ENCODE peak calls at places on chromosomes 3 and 15, in seven cellular contexts. K is fibroblast of pulmonary artery, W is NCI-H2029, H is ACHN, I is HCT116, J is amniotic stem cell, F is vagina. N is an unnamed sample.
A peak's percentile ranks its signal among the peaks of the same experiment; 100 is the strongest.

GRCh38 chr3:172701056-172701455 is 9.8 kb downstream of the NCEH1 start:
- DNase-seq in I (no peak), J (no peak), W (no peak), F (no peak), K (no peak), H (no peak), N (no peak)

GRCh38 chr3:126258670-126259069 is 78.3 kb upstream of the ALDH1L1 start:
- DNase-seq in F (no peak), J (no peak), H (no peak), W (no peak), K (no peak), I (no peak), N (no peak)

GRCh38 chr3:9901967-9902366 is 681 bp upstream of the IL17RE start:
- DNase-seq in H (no peak), J (no peak), I (no peak), F (no peak), K (no peak), W (no peak), N (no peak)

GRCh38 chr3:58306662-58307286 is 454 bp downstream of the HTD2 start:
- DNase-seq in K (peak; percentile 31), J (no peak), W (no peak), H (peak; percentile 40), I (no peak), F (no peak), N (no peak)

GRCh38 chr3:129207347-129207947 is 23.8 kb upstream of the CNBP start:
- DNase-seq in W (no peak), K (no peak), J (no peak), I (no peak), F (no peak), H (no peak), N (no peak)

GRCh38 chr15:31814082-31814481 is 216.2 kb upstream of the CHRNA7 start:
- DNase-seq in W (no peak), I (no peak), K (no peak), J (no peak), F (no peak), H (no peak), N (no peak)

GRCh38 chr3:171314341-171314740 is 145.9 kb downstream of the TNIK start:
- DNase-seq in H (no peak), F (no peak), K (no peak), J (no peak), W (no peak), I (no peak), N (no peak)

GRCh38 chr3:43792904-43793303 is 102.2 kb downstream of the ABHD5 start:
- DNase-seq in F (no peak), I (no peak), H (no peak), K (no peak), J (no peak), W (no peak), N (no peak)

GRCh38 chr15:99414755-99415731 is 150.7 kb upstream of the MEF2A start:
- DNase-seq in I (no peak), F (no peak), J (no peak), H (no peak), K (no peak), W (no peak), N (no peak)

GRCh38 chr3:183295211-183295610 is 42.2 kb downstream of the B3GNT5 start:
- DNase-seq in W (no peak), K (peak; percentile 96), H (no peak), I (no peak), J (no peak), F (no peak), N (no peak)

GRCh38 chr3:192170659-192171058 is 556.7 kb downstream of the FGF12 start:
- DNase-seq in J (no peak), W (no peak), F (no peak), K (no peak), I (no peak), H (no peak), N (no peak)

GRCh38 chr15:101503296-101503599 is 13.7 kb upstream of the PCSK6 start:
- DNase-seq in I (no peak), J (no peak), K (no peak), F (no peak), W (no peak), H (no peak), N (no peak)

GRCh38 chr3:16720367-16720766 is 115.1 kb upstream of the DAZL start:
- DNase-seq in H (no peak), W (no peak), J (no peak), I (no peak), K (no peak), F (no peak), N (no peak)

GRCh38 chr15:40333922-40334492 is 6.7 kb downstream of the CCDC9B start:
- DNase-seq in H (no peak), W (no peak), I (no peak), K (peak; percentile 92), J (no peak), F (no peak), N (no peak)

GRCh38 chr3:186044427-186044826 is 64.5 kb downstream of the ETV5 start:
- DNase-seq in W (no peak), J (no peak), I (no peak), F (no peak), K (no peak), H (no peak), N (no peak)

GRCh38 chr3:45644467-45645201 is 44.6 kb upstream of the SACM1L start:
- DNase-seq in H (peak; percentile 69), J (peak; percentile 86), I (no peak), F (no peak), K (peak; percentile 85), W (peak; percentile 20), N (no peak)

GRCh38 chr3:58585005-58585786 is 8.0 kb upstream of the FAM107A start:
- DNase-seq in I (peak; percentile 57), F (peak; percentile 93), H (peak; percentile 74), J (peak; percentile 52), K (peak; percentile 80), W (peak; percentile 37), N (no peak)

GRCh38 chr15:58066042-58066867 is 744 bp upstream of the ALDH1A2 start:
- DNase-seq in J (peak; percentile 52), I (peak; percentile 21), W (no peak), F (no peak), K (peak; percentile 57), H (peak; percentile 44), N (no peak)

GRCh38 chr3:126116526-126116925 is 32.6 kb upstream of the SLC41A3 start:
- DNase-seq in I (no peak), H (no peak), W (no peak), J (no peak), F (no peak), K (no peak), N (no peak)

GRCh38 chr15:69743091-69743490 is 290.5 kb downstream of the RPLP1 start:
- DNase-seq in W (no peak), I (no peak), F (no peak), H (no peak), K (no peak), J (no peak), N (no peak)

GRCh38 chr3:126852536-126852935 is 130.4 kb upstream of the PLXNA1 start:
- DNase-seq in F (peak; percentile 82), K (no peak), W (no peak), H (no peak), J (no peak), I (no peak), N (no peak)

N was measured in DMS153.